ENCODE peak calls at places on chromosomes 7 and 10, in ten cellular contexts. K, E, N, R, F, U, V, M, J and D are unnamed samples.

GRCh38 chr10:78162867-78163266 is 129.2 kb downstream of the RPS24 start:
- DNase-seq in K (no peak), J (no peak), M (no peak), U (no peak), R (no peak), E (no peak), N (no peak), V (no peak), F (no peak), D (no peak)

GRCh38 chr7:82605247-82605864 is 161.8 kb upstream of the CACNA2D1 start:
- DNase-seq in M (no peak), U (peak; percentile 38), E (no peak), N (peak; percentile 72), F (peak; percentile 29), K (no peak), R (no peak), V (no peak), J (peak; percentile 43), D (no peak)

GRCh38 chr10:76874151-76874550 is 763.5 kb downstream of the KCNMA1 start:
- DNase-seq in N (peak; percentile 17), R (no peak), K (no peak), E (no peak), V (no peak), F (no peak), U (no peak), M (no peak), J (no peak), D (no peak)

GRCh38 chr10:132662186-132662920 is 123.6 kb downstream of the NKX6-2 start:
- DNase-seq in N (no peak), V (no peak), J (no peak), E (no peak), F (no peak), K (no peak), R (no peak), U (no peak), M (no peak), D (no peak)

GRCh38 chr7:47635091-47636090 is 53.5 kb upstream of the TNS3 start:
- DNase-seq in M (peak; percentile 64), R (peak; percentile 81), K (peak; percentile 79), F (peak; percentile 31), U (no peak), V (no peak), E (no peak), N (no peak), J (no peak), D (no peak)

GRCh38 chr10:11901454-11902431 is 78.6 kb downstream of the PROSER2 start:
- DNase-seq in N (peak; percentile 51), U (no peak), M (no peak), R (no peak), V (no peak), J (peak; percentile 70), F (no peak), K (no peak), E (no peak), D (no peak)

GRCh38 chr10:69715899-69716606 is 85.7 kb upstream of the COL13A1 start:
- DNase-seq in J (no peak), K (no peak), U (no peak), V (no peak), E (no peak), F (no peak), N (no peak), R (peak; percentile 31), M (no peak), D (no peak)

GRCh38 chr7:143391462-143392404 is 10.6 kb downstream of the ZYX start:
- DNase-seq in N (no peak), U (no peak), J (no peak), M (peak; percentile 57), R (no peak), V (no peak), F (no peak), E (no peak), K (no peak), D (no peak)

GRCh38 chr10:44419790-44420549 is 35.1 kb upstream of the CXCL12 start:
- DNase-seq in E (no peak), J (no peak), U (no peak), M (no peak), V (no peak), N (no peak), F (no peak), K (no peak), R (no peak), D (no peak)

GRCh38 chr10:132508497-132509443 is 28.8 kb upstream of the INPP5A start:
- DNase-seq in V (no peak), E (no peak), K (no peak), R (no peak), M (no peak), F (no peak), N (no peak), J (no peak), U (no peak), D (no peak)

GRCh38 chr7:151125459-151125834 is 39.2 kb downstream of the AGAP3 start:
- DNase-seq in K (peak; percentile 65), R (no peak), J (no peak), M (peak; percentile 64), N (no peak), E (no peak), F (peak; percentile 84), V (no peak), U (no peak), D (no peak)

GRCh38 chr7:23811540-23811939 is 101.5 kb downstream of the STK31 start:
- DNase-seq in J (peak; percentile 14), V (no peak), F (no peak), R (no peak), K (no peak), M (no peak), E (no peak), N (peak; percentile 37), U (peak; percentile 9), D (no peak)
- TF ChIP-seq CTCF in J (peak; percentile 52), V (peak; percentile 47), F (peak; percentile 85), R (peak; percentile 15), K (no peak), M (no peak), E (peak; percentile 87), N (peak; percentile 22), U (peak; percentile 50), D (no peak)

DNA sequence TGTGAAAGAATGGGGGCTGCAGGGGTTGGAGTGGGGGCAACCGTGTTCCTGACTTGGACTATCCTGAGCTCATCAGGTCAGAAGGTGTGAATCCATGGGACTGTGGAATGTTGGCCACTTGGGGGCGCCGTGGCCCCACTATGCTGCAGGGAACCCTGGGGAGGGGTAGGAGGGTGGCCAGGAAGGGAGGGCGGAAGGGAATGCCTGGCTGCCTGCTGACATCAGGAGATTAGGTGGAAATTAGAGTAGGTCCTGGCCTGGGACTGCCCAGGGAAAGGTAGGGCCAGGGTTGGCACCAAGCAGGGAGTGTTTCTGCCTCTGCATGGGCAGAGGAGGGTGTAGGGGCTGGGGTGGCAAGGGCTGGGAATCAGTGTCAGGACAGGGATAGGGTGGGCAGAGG is 65.8 kb upstream of the PRSS58 start:
- DNase-seq in M (peak; percentile 34), V (no peak), J (peak; percentile 67), F (peak; percentile 91), K (no peak), U (peak; percentile 47), R (no peak), E (no peak), N (peak; percentile 60), D (no peak)
- TF ChIP-seq CTCF in M (no peak), V (peak; percentile 50), J (peak; percentile 78), F (peak; percentile 83), K (no peak), U (peak; percentile 65), R (peak; percentile 13), E (no peak), N (peak; percentile 66), D (no peak)

DNA sequence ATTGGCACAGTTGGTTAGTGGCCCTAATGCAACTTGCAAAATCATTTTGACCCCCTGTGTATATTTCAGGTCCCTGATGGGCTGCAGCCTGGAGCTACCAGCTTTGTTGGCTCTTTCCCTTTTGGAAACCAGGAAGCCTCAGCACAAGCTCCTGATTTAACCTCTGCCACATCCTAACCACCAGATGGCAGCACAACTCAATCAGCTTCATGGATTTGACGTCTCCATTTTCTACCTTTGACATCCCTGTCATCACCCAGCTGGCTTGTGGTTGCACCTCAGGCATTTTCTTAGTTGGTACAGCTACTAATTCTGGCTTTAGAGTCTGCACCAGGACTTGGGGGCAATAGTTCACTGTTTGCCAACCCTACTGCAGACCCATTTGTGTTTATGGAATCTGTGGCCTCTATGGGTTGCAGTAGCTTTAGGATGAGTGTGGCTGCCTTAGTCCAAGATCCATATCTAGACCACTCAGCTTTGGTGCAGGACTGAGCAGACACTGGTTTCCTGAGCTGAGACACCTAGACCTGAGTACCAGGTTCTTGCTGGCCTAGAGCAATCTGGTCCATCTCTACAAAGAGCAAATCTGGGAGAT is 456.2 kb downstream of the REEP3 start:
- DNase-seq in V (peak; percentile 2), U (peak; percentile 52), F (peak; percentile 58), N (peak; percentile 62), R (no peak), E (no peak), J (peak; percentile 67), M (peak; percentile 23), K (no peak), D (no peak)
- TF ChIP-seq CTCF in V (peak; percentile 82), U (peak; percentile 70), F (peak; percentile 60), N (peak; percentile 81), R (peak; percentile 62), E (peak; percentile 33), J (peak; percentile 70), M (no peak), K (no peak), D (no peak)

GRCh38 chr10:128632694-128633093 is 506.5 kb upstream of the MKI67 start:
- DNase-seq in R (no peak), V (no peak), M (no peak), U (no peak), F (no peak), K (no peak), E (no peak), N (no peak), J (no peak), D (no peak)

GRCh38 chr10:128633864-128634541 is 507.8 kb upstream of the MKI67 start:
- DNase-seq in U (no peak), K (no peak), R (no peak), F (no peak), E (no peak), J (no peak), V (no peak), M (peak; percentile 26), N (no peak), D (no peak)

GRCh38 chr10:128629111-128630096 is 503.2 kb upstream of the MKI67 start:
- DNase-seq in F (no peak), R (peak; percentile 61), J (peak; percentile 53), V (peak; percentile 42), K (no peak), U (no peak), E (no peak), M (no peak), N (no peak), D (no peak)

GRCh38 chr10:128630787-128631252 is 504.6 kb upstream of the MKI67 start:
- DNase-seq in J (no peak), F (no peak), V (no peak), E (no peak), U (no peak), M (no peak), K (no peak), R (no peak), N (no peak), D (no peak)

DNA sequence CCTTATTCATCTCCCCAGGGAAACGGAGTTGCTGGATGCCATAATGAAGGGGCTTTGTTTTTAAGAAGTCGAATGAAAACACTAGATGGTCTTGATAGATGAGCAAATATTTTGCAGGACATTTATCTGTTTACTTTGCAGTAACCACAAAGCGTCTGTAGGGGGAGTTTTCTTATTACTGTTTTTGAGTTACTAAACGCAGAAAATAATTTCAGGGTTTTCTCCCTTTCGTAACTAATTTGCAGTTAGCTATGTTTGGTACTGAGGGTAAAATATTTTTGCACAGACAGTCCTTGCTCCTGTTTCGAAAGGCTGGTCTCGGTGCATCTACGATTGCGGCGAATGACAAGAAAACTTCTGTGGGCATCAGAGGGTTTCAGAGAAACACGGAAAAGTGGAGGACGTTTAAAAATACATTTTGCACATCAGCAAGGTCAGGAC is 505.6 kb upstream of the MKI67 start:
- DNase-seq in M (no peak), K (no peak), U (peak; percentile 72), V (no peak), N (peak; percentile 30), R (no peak), F (no peak), E (no peak), J (no peak), D (no peak)
- TF ChIP-seq CTCF in M (peak; percentile 40), K (no peak), U (peak; percentile 68), V (peak; percentile 75), N (peak; percentile 63), R (peak; percentile 49), F (peak; percentile 88), E (peak; percentile 80), J (peak; percentile 43), D (peak; percentile 33)